ENCODE peak calls at places on chromosomes 7 and 10, in eight cellular contexts. R is cardiac fibroblast, B is gastrocnemius medialis, I is psoas muscle, T is hepatocyte, C is osteoblast, P is heart right ventricle, U is testis. S is an unnamed sample.

GRCh38 chr10:108653466-108653865 is 1269.8 kb downstream of the XPNPEP1 start:
- DNase-seq in I (no peak), T (no peak), C (no peak), R (no peak), B (no peak), P (no peak), U (no peak), S (no peak)

GRCh38 chr7:134441264-134441663 is 17.6 kb downstream of the AKR1B1 start:
- DNase-seq in P (no peak), T (no peak), U (no peak), I (no peak), C (no peak), B (no peak), R (no peak), S (no peak)

GRCh38 chr7:44311561-44312495 is 13.6 kb downstream of the CAMK2B start:
- DNase-seq in P (no peak), T (no peak), R (no peak), U (peak), C (peak), I (peak), B (no peak), S (no peak)

GRCh38 chr10:49309691-49310371 is 10.9 kb downstream of the C10orf71 start:
- DNase-seq in U (no peak), R (no peak), P (no peak), I (no peak), T (no peak), C (no peak), B (no peak), S (no peak)

GRCh38 chr10:25300073-25300472 is 125.3 kb downstream of the GPR158 start:
- DNase-seq in R (no peak), T (no peak), I (no peak), C (no peak), B (no peak), U (no peak), P (no peak), S (no peak)

GRCh38 chr10:128242641-128243040 is 116.4 kb upstream of the MKI67 start:
- DNase-seq in U (peak), T (no peak), R (no peak), P (no peak), B (no peak), C (no peak), I (no peak), S (no peak)

GRCh38 chr10:5595591-5596590 is 70.5 kb downstream of the ASB13 start:
- DNase-seq in R (peak), B (no peak), U (no peak), T (no peak), P (no peak), C (peak), I (no peak), S (peak)

GRCh38 chr10:77576633-77577032 is 61.0 kb downstream of the KCNMA1 start:
- DNase-seq in T (no peak), I (no peak), P (no peak), B (no peak), C (no peak), U (no peak), R (no peak), S (no peak)

GRCh38 chr10:92181575-92181974 is 109.3 kb downstream of the CPEB3 start:
- DNase-seq in I (no peak), U (no peak), R (peak), B (no peak), C (no peak), T (peak), P (no peak), S (peak)

GRCh38 chr7:68272507-68272906 is 1275.9 kb downstream of the TYW1 start:
- DNase-seq in T (no peak), I (no peak), C (no peak), B (no peak), R (no peak), P (no peak), U (no peak), S (no peak)

GRCh38 chr7:154914580-154915380 is 88.1 kb downstream of the PAXIP1 start:
- DNase-seq in I (no peak), B (no peak), P (no peak), U (no peak), C (no peak), R (no peak), T (no peak), S (no peak)

GRCh38 chr7:156496491-156497264 is 143.9 kb upstream of the RNF32 start:
- DNase-seq in U (no peak), R (no peak), T (no peak), B (no peak), C (no peak), P (no peak), I (no peak), S (no peak)

GRCh38 chr7:150732786-150733733 is 4.2 kb upstream of the GIMAP5 start:
- DNase-seq in B (no peak), I (no peak), P (no peak), R (no peak), C (no peak), U (no peak), T (no peak), S (no peak)

GRCh38 chr10:66307826-66308225 is 618.0 kb upstream of the LRRTM3 start:
- DNase-seq in C (peak), I (no peak), B (no peak), R (no peak), P (no peak), T (no peak), U (no peak), S (no peak)

GRCh38 chr7:23347682-23348180 is 48.6 kb downstream of the MALSU1 start:
- DNase-seq in R (peak), I (no peak), U (no peak), B (no peak), T (no peak), C (peak), P (no peak), S (peak)

GRCh38 chr10:129946868-129947267 is 17.2 kb downstream of the EBF3 start:
- DNase-seq in B (no peak), C (peak), R (no peak), T (no peak), U (no peak), I (no peak), P (no peak), S (no peak)

GRCh38 chr7:1160665-1161010 is 642 bp upstream of the ZFAND2A start:
- DNase-seq in U (no peak), C (no peak), P (no peak), R (peak), I (peak), B (no peak), T (no peak), S (no peak)

GRCh38 chr10:116160271-116160670 is 112.7 kb downstream of the GFRA1 start:
- DNase-seq in C (no peak), P (no peak), I (no peak), T (no peak), R (no peak), B (no peak), U (no peak), S (no peak)

GRCh38 chr7:7970113-7970619 is 1.6 kb downstream of the GLCCI1 start:
- DNase-seq in C (no peak), B (no peak), P (no peak), U (no peak), R (no peak), T (peak), I (no peak), S (no peak)

GRCh38 chr7:41693150-41693997 is 9.5 kb downstream of the INHBA start:
- DNase-seq in U (no peak), P (no peak), T (peak), R (peak), B (no peak), I (no peak), C (no peak), S (peak)

GRCh38 chr10:100183482-100183881 is 2.3 kb downstream of the ERLIN1 start:
- DNase-seq in C (peak), U (no peak), P (no peak), I (no peak), B (no peak), T (peak), R (peak), S (peak)

GRCh38 chr7:117202511-117202910 is 120.3 kb downstream of the WNT2 start:
- DNase-seq in C (peak), P (no peak), T (no peak), I (no peak), B (no peak), U (no peak), R (no peak), S (peak)

GRCh38 chr7:123715793-123716192 is 33.0 kb downstream of the WASL start:
- DNase-seq in P (no peak), R (no peak), T (no peak), U (no peak), C (no peak), B (no peak), I (no peak), S (no peak)

GRCh38 chr7:88344956-88345832 is 38.5 kb upstream of the STEAP4 start:
- DNase-seq in C (peak), R (peak), T (peak), U (peak), B (no peak), P (peak), I (peak), S (peak)

GRCh38 chr7:103879411-103879810 is 110.0 kb downstream of the RELN start:
- DNase-seq in U (no peak), C (no peak), B (no peak), R (no peak), T (no peak), P (no peak), I (no peak), S (no peak)

GRCh38 chr7:72114129-72114528 is 298.0 kb downstream of the CALN1 start:
- DNase-seq in R (no peak), P (no peak), T (no peak), I (no peak), U (no peak), B (no peak), C (no peak), S (no peak)

GRCh38 chr7:143518521-143518920 is 40.8 kb downstream of the TAS2R41 start:
- DNase-seq in P (no peak), T (no peak), C (no peak), R (no peak), I (no peak), B (no peak), U (no peak), S (no peak)

GRCh38 chr10:11680496-11680895 is 61.7 kb upstream of the ECHDC3 start:
- DNase-seq in U (no peak), T (no peak), R (no peak), C (no peak), B (no peak), P (no peak), I (no peak), S (no peak)

GRCh38 chr7:39228946-39229345 is 251.2 kb downstream of the POU6F2 start:
- DNase-seq in T (no peak), I (no peak), R (peak), C (no peak), B (no peak), P (no peak), U (no peak), S (no peak)

GRCh38 chr10:121169406-121169805 is 318.2 kb downstream of the WDR11 start:
- DNase-seq in T (no peak), R (no peak), B (no peak), C (no peak), P (no peak), I (no peak), U (no peak), S (no peak)

GRCh38 chr10:128853537-128853936 is 613.5 kb upstream of the MGMT start:
- DNase-seq in I (no peak), B (no peak), C (no peak), U (no peak), P (no peak), T (no peak), R (no peak), S (no peak)

GRCh38 chr10:132245056-132245455 is 58.3 kb downstream of the DPYSL4 start:
- DNase-seq in I (no peak), P (no peak), U (no peak), B (no peak), T (no peak), R (no peak), C (no peak), S (no peak)

GRCh38 chr7:129189661-129190310 is 1.4 kb downstream of the SMO start:
- DNase-seq in I (no peak), B (no peak), U (no peak), R (peak), T (peak), C (peak), P (no peak), S (no peak)

GRCh38 chr7:34320926-34321609 is 336.9 kb upstream of the NPSR1 start:
- DNase-seq in U (peak), R (peak), C (peak), B (peak), P (peak), I (peak), T (peak), S (peak)

GRCh38 chr10:71836594-71836970 is 14.5 kb downstream of the PSAP start:
- DNase-seq in R (peak), I (no peak), B (no peak), P (no peak), U (no peak), T (no peak), C (no peak), S (peak)
- H3K4me3 ChIP-seq in R (no peak), I (peak), B (peak), P (no peak), U (no peak), T (no peak), C (no peak), S (no peak)

GRCh38 chr10:63003816-63004453 is 129.2 kb upstream of the NRBF2 start:
- DNase-seq in R (no peak), C (no peak), B (no peak), U (no peak), T (no peak), I (no peak), P (no peak), S (no peak)
- TF ChIP-seq CTCF in R (peak), C (peak), B (no peak), U (peak), T (peak), I (peak), P (no peak), S (no peak)

DNA sequence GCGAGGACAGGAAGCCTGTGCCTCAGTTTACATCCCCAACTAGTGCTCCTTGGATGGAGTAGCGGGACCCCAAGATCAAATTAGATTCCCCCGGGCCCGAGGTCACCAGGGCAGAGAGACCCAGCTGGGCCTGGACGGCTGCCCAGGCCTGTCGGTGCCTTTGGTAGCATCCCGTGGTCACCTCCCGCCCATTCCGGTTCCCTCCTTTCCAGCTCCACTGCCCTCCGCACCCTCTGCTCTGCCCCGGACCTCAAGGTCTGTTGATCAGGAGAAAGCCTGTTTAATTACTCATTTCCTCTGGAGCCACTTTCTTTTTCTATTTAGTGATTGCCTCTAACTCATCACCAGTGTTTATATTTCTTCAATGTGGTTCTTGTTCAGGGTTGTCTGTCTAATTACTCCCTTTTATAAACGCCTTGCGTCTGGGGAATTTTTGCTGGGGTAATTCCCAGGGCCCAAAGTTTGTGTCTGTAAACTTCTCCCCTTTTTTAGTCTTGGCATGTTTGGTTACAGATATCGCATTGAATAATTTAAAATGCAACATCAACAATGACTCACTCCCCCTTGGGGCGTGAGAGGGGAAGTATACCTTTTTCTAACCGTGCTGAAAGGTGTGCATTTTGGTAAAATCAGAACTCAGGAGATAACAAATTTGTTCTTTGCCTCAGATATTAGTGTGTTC is 1.9 kb downstream of the FOXK1 start:
- DNase-seq in P (peak), C (peak), T (peak), R (peak), B (peak), U (peak), I (peak), S (peak)
- H3K4me3 ChIP-seq in P (peak), C (peak), T (peak), R (peak), B (peak), U (peak), I (peak), S (peak)

GRCh38 chr7:73427902-73428696 is 5.5 kb upstream of the FZD9 start:
- DNase-seq in I (no peak), C (no peak), U (no peak), B (no peak), T (no peak), R (no peak), P (no peak), S (no peak)
- TF ChIP-seq CTCF in I (no peak), C (no peak), U (no peak), B (no peak), T (no peak), R (no peak), P (no peak), S (no peak)